ENCODE peak calls at places on chromosomes 13 and 19, in ten cellular contexts. T is iris pigment epithelial cell; F is foreskin fibroblast; M is stimulated activated CD4-positive, alpha-beta T cell treated with anti-CD3 and anti-CD28 coated beads, Interleukin-1b, Interleukin-23, amount 100 ng/mL, for 1 hour; R is activated naive CD4-positive, alpha-beta T cell treated with Interleukin-2 at 50 U/mL for 16 hours; Y is NCI-H1092 treated with DMSO at 0.1 percent for 48 hours; E is pancreas; L is AG20443; Z is NCI-H1930; B is stimulated activated CD8-positive, alpha-beta memory T cell treated with anti-CD3 and anti-CD28 coated beads, Interleukin-4, amount 100 ng/mL, for 1 hour. U is an unnamed sample.

GRCh38 chr13:80654638-80655249 is 313.8 kb upstream of the SPRY2 start:
- DNase-seq in T (peak), F (no peak), M (no peak), R (no peak), Y (peak), E (peak), L (no peak), Z (no peak), B (no peak), U (peak)

GRCh38 chr13:48500652-48501197 is 32.2 kb downstream of the RCBTB2 start:
- DNase-seq in T (peak), F (peak), M (no peak), R (no peak), Y (no peak), E (no peak), L (peak), Z (no peak), B (no peak), U (no peak)

GRCh38 chr19:20078696-20079095 is 896 bp downstream of the ZNF90 start:
- DNase-seq in T (peak), F (peak), M (no peak), R (peak), Y (peak), E (peak), L (peak), Z (no peak), B (no peak), U (peak)

GRCh38 chr13:84563611-84564010 is 681.3 kb upstream of the SLITRK1 start:
- DNase-seq in T (no peak), F (no peak), M (no peak), R (no peak), Y (peak), E (peak), L (no peak), Z (no peak), B (no peak), U (no peak)

GRCh38 chr13:77143325-77143907 is 116.5 kb upstream of the FBXL3 start:
- DNase-seq in T (peak), F (peak), M (no peak), R (no peak), Y (no peak), E (no peak), L (no peak), Z (no peak), B (no peak), U (no peak)

GRCh38 chr13:106151056-106151699 is 384.3 kb downstream of the EFNB2 start:
- DNase-seq in T (peak), F (peak), M (no peak), R (no peak), Y (no peak), E (no peak), L (peak), Z (no peak), B (no peak), U (no peak)

GRCh38 chr13:112616586-112617381 is 28.8 kb upstream of the TUBGCP3 start:
- DNase-seq in T (peak), F (peak), M (no peak), R (no peak), Y (peak), E (peak), L (peak), Z (no peak), B (no peak), U (no peak)

GRCh38 chr19:35013820-35014754 is 14.0 kb downstream of the GRAMD1A start:
- DNase-seq in T (no peak), F (no peak), M (peak), R (peak), Y (no peak), E (peak), L (no peak), Z (no peak), B (no peak), U (no peak)

GRCh38 chr19:47023448-47023794 is 3.8 kb downstream of the NPAS1 start:
- DNase-seq in T (no peak), F (no peak), M (no peak), R (no peak), Y (no peak), E (no peak), L (no peak), Z (no peak), B (no peak), U (no peak)

U was measured in left ventricle myocardium superior.